ENCODE peak calls at places on chromosomes 16 and 17, in five cellular contexts. G is substantia nigra; L is neural progenitor cell; J is stimulated activated CD4-positive, alpha-beta T cell treated with anti-CD3 and anti-CD28 coated beads, TNF-alpha, amount 100 ng/mL, for 1 hour; I is brain microvascular endothelial cell. Q is an unnamed sample.

GRCh38 chr16:4409081-4409932 is 7.1 kb downstream of the CORO7 start:
- DNase-seq in G (no peak), I (no peak), L (no peak), J (no peak), Q (no peak)

GRCh38 chr17:43030137-43030767 is 5.2 kb downstream of the RND2 start:
- DNase-seq in J (no peak), I (no peak), G (no peak), L (no peak), Q (no peak)

GRCh38 chr17:40304464-40304863 is 4.5 kb upstream of the RARA start:
- DNase-seq in I (no peak), L (no peak), G (no peak), J (no peak), Q (peak)

GRCh38 chr16:15055141-15056053 is 477 bp downstream of the NTAN1 start:
- DNase-seq in I (no peak), L (peak), J (peak), G (no peak), Q (no peak)

GRCh38 chr17:82022310-82022980 is at the start of gene CENPX:
- DNase-seq in I (no peak), G (no peak), J (no peak), L (peak), Q (no peak)

GRCh38 chr17:45247429-45248131 is 14.3 kb downstream of the SPATA32 start:
- DNase-seq in I (peak), G (no peak), L (peak), J (peak), Q (peak)

GRCh38 chr17:77869665-77870132 is 88.8 kb upstream of the TNRC6C start:
- DNase-seq in I (no peak), L (no peak), G (no peak), J (no peak), Q (no peak)

GRCh38 chr16:68737730-68738590 is 868 bp downstream of the CDH1 start:
- DNase-seq in L (peak), J (no peak), G (no peak), I (no peak), Q (no peak)

GRCh38 chr17:11292491-11292890 is 51.5 kb downstream of the SHISA6 start:
- DNase-seq in G (no peak), L (no peak), I (no peak), J (no peak), Q (no peak)

GRCh38 chr17:76357597-76358158 is 4.0 kb upstream of the PRPSAP1 start:
- DNase-seq in L (no peak), J (no peak), G (no peak), I (no peak), Q (no peak)

GRCh38 chr17:48066656-48067055 is 18.5 kb downstream of the NFE2L1 start:
- DNase-seq in L (no peak), J (no peak), I (no peak), G (no peak), Q (no peak)

GRCh38 chr17:65628637-65629036 is 67.2 kb upstream of the AXIN2 start:
- DNase-seq in J (no peak), L (no peak), I (no peak), G (no peak), Q (no peak)

GRCh38 chr16:56424791-56425438 is 430 bp downstream of the AMFR start:
- DNase-seq in J (no peak), G (peak), I (no peak), L (no peak), Q (no peak)

GRCh38 chr16:12678983-12679382 is 124.7 kb downstream of the CPPED1 start:
- DNase-seq in J (no peak), L (no peak), I (no peak), G (no peak), Q (no peak)

GRCh38 chr16:89102035-89102776 is 8.6 kb downstream of the ACSF3 start:
- DNase-seq in J (no peak), I (no peak), L (no peak), G (no peak), Q (no peak)

GRCh38 chr16:71358464-71359031 is at the start of gene CALB2:
- DNase-seq in I (peak), G (peak), L (peak), J (peak), Q (peak)

GRCh38 chr17:76204277-76204676 is 36.0 kb downstream of the RNF157 start:
- DNase-seq in J (no peak), I (peak), L (no peak), G (no peak), Q (peak)

GRCh38 chr17:79558573-79558900 is 52.3 kb downstream of the RBFOX3 start:
- DNase-seq in L (no peak), I (no peak), G (no peak), J (no peak), Q (no peak)

GRCh38 chr16:47779201-47780016 is 318.3 kb downstream of the PHKB start:
- DNase-seq in J (no peak), G (no peak), I (peak), L (no peak), Q (no peak)

GRCh38 chr17:79777166-79777843 is 643 bp upstream of the CBX2 start:
- DNase-seq in J (no peak), L (peak), I (peak), G (peak), Q (peak)

GRCh38 chr17:80169784-80170500 is at the start of gene CARD14:
- DNase-seq in G (no peak), I (no peak), J (no peak), L (no peak), Q (no peak)

GRCh38 chr16:49574826-49575225 is 201.2 kb downstream of the C16orf78 start:
- DNase-seq in L (no peak), J (no peak), G (no peak), I (no peak), Q (no peak)